ENCODE peak calls at places on chromosomes 3 and 15, in five cellular contexts. A, I, Y, L and F are unnamed samples.

GRCh38 chr15:60054472-60054871 is 50.4 kb downstream of the FOXB1 start:
- DNase-seq in A (no peak), I (no peak), Y (no peak), L (no peak), F (no peak)

GRCh38 chr3:73148207-73148606 is 86.7 kb downstream of the EBLN2 start:
- DNase-seq in A (no peak), I (no peak), Y (no peak), L (no peak), F (no peak)

GRCh38 chr15:84934942-84935729 is 46.5 kb upstream of the PDE8A start:
- DNase-seq in A (no peak), I (no peak), Y (no peak), L (no peak), F (no peak)

GRCh38 chr3:150394606-150395005 is 13.5 kb upstream of the TSC22D2 start:
- DNase-seq in A (no peak), I (no peak), Y (no peak), L (no peak), F (no peak)

GRCh38 chr15:46450112-46450809 is 815.4 kb downstream of the SQOR start:
- DNase-seq in A (no peak), I (no peak), Y (no peak), L (no peak), F (no peak)

GRCh38 chr15:51878446-51879386 is 49.3 kb downstream of the TMOD3 start:
- DNase-seq in A (peak; percentile 96), I (peak; percentile 40), Y (no peak), L (no peak), F (peak; percentile 70)

GRCh38 chr3:12198301-12198700 is 39.6 kb upstream of the TIMP4 start:
- DNase-seq in A (peak; percentile 83), I (peak; percentile 83), Y (no peak), L (no peak), F (peak; percentile 83)

GRCh38 chr15:70857547-70858265 is 3.7 kb upstream of the LARP6 start:
- DNase-seq in A (peak; percentile 36), I (no peak), Y (no peak), L (no peak), F (no peak)

GRCh38 chr3:53161345-53161819 is 373 bp downstream of the PRKCD start:
- DNase-seq in A (no peak), I (no peak), Y (no peak), L (peak; percentile 52), F (peak; percentile 54)

GRCh38 chr15:57994468-57995154 is 70.9 kb downstream of the ALDH1A2 start:
- DNase-seq in A (no peak), I (peak; percentile 6), Y (no peak), L (no peak), F (no peak)

GRCh38 chr3:72010044-72010443 is 225.1 kb upstream of the PROK2 start:
- DNase-seq in A (peak; percentile 41), I (no peak), Y (no peak), L (no peak), F (peak; percentile 65)

GRCh38 chr3:128326051-128326823 is 140.5 kb downstream of the DNAJB8 start:
- DNase-seq in A (no peak), I (no peak), Y (no peak), L (no peak), F (no peak)

GRCh38 chr15:82045179-82045891 is 483 bp downstream of the MEX3B start:
- DNase-seq in A (peak; percentile 61), I (no peak), Y (no peak), L (peak; percentile 44), F (peak; percentile 80)

GRCh38 chr3:47916696-47917095 is 99.5 kb downstream of the MAP4 start:
- DNase-seq in A (no peak), I (no peak), Y (no peak), L (no peak), F (no peak)

GRCh38 chr3:49775538-49775937 is 10.8 kb downstream of the IP6K1 start:
- DNase-seq in A (no peak), I (no peak), Y (no peak), L (no peak), F (no peak)

GRCh38 chr15:50797926-50798325 is 32.4 kb upstream of the SPPL2A start:
- DNase-seq in A (no peak), I (peak; percentile 73), Y (no peak), L (no peak), F (no peak)

GRCh38 chr3:126340081-126340511 is 17.1 kb downstream of the KLF15 start:
- DNase-seq in A (peak; percentile 77), I (no peak), Y (no peak), L (peak; percentile 25), F (peak; percentile 85)

GRCh38 chr3:141429371-141430035 is 57.3 kb upstream of the RASA2 start:
- DNase-seq in A (no peak), I (no peak), Y (no peak), L (peak; percentile 42), F (no peak)

GRCh38 chr15:68552344-68552743 is 26.4 kb upstream of the CORO2B start:
- DNase-seq in A (no peak), I (no peak), Y (no peak), L (no peak), F (no peak)

GRCh38 chr3:12954891-12955650 is 113.7 kb upstream of the RPL32 start:
- DNase-seq in A (peak; percentile 12), I (no peak), Y (no peak), L (peak; percentile 86), F (peak; percentile 78)

GRCh38 chr15:75214293-75215096 is 12.8 kb downstream of the C15orf39 start:
- DNase-seq in A (no peak), I (no peak), Y (no peak), L (no peak), F (no peak)

GRCh38 chr15:69422336-69422895 is 8.3 kb downstream of the KIF23 start:
- DNase-seq in A (no peak), I (no peak), Y (no peak), L (no peak), F (no peak)

GRCh38 chr15:88403461-88403860 is 63.7 kb downstream of the MRPL46 start:
- DNase-seq in A (no peak), I (no peak), Y (no peak), L (no peak), F (no peak)

GRCh38 chr3:127020543-127020942 is 37.6 kb downstream of the PLXNA1 start:
- DNase-seq in A (no peak), I (no peak), Y (no peak), L (no peak), F (no peak)

GRCh38 chr3:14235003-14235876 is 56.6 kb downstream of the LSM3 start:
- DNase-seq in A (no peak), I (peak; percentile 68), Y (no peak), L (no peak), F (no peak)
- H3K27me3 ChIP-seq in A (peaks cover 13% of the 10 kb centered on the region), I (no peaks in the 10 kb centered on the region), Y (no peaks in the 10 kb centered on the region), L (peaks cover 53% of the 10 kb centered on the region), F (no peaks in the 10 kb centered on the region)

GRCh38 chr15:98872777-98873176 is 134.8 kb downstream of the PGPEP1L start:
- DNase-seq in A (no peak), I (peak; percentile 84), Y (no peak), L (no peak), F (peak; percentile 53)
- H3K4me1 ChIP-seq in A (peaks cover 40% of the 10 kb centered on the region), I (peaks cover 50% of the 10 kb centered on the region), Y (peaks cover 14% of the 10 kb centered on the region), L (peaks cover 87% of the 10 kb centered on the region), F (peaks cover 58% of the 10 kb centered on the region)

GRCh38 chr3:32420138-32420981 is 28.7 kb downstream of the CMTM7 start:
- DNase-seq in A (peak; percentile 49), I (peak; percentile 99), Y (peak; percentile 57), L (no peak), F (peak; percentile 50)
- H3K4me3 ChIP-seq in A (no peak overlapping the region), I (peak overlapping the region; percentile 53), Y (no peak overlapping the region), L (no peak overlapping the region), F (no peak overlapping the region)

DNA sequence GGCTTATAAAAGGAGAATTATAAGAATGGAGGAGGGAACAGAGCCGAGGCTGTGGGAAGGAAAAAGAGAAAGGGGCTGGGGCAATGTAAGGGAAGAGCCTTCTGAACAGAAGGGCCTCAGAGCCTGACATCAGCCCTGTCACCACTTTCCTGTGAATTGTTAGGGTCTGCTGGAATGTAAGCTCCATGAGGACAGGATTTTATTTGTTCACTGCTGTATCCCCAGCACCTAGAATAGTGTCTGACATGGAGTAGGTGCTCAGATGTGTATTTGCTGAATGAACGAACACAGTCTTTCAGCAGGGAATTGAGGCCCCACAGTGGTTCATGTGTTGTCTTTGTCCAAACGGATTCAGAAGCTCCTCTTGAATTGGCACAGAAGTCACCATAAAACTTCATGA is 251.5 kb downstream of the OPA1 start:
- DNase-seq in A (no peak), I (no peak), Y (no peak), L (no peak), F (no peak)
- H3K27me3 ChIP-seq in A (no peaks in the 10 kb centered on the region), I (no peaks in the 10 kb centered on the region), Y (no peaks in the 10 kb centered on the region), L (peaks cover 6% of the 10 kb centered on the region), F (peaks cover 53% of the 10 kb centered on the region)

GRCh38 chr3:16071246-16071645 is 103.2 kb upstream of the GALNT15 start:
- DNase-seq in A (no peak), I (peak; percentile 93), Y (no peak), L (no peak), F (no peak)
- H3K4me1 ChIP-seq in A (no peaks in the 10 kb centered on the region), I (peaks cover 83% of the 10 kb centered on the region), Y (no peaks in the 10 kb centered on the region), L (no peaks in the 10 kb centered on the region), F (peaks cover 71% of the 10 kb centered on the region)

GRCh38 chr3:167776144-167776685 is 40.7 kb downstream of the SERPINI1 start:
- DNase-seq in A (no peak), I (no peak), Y (no peak), L (no peak), F (no peak)

GRCh38 chr3:167773584-167773983 is 38.1 kb downstream of the SERPINI1 start:
- DNase-seq in A (no peak), I (no peak), Y (no peak), L (no peak), F (no peak)

GRCh38 chr3:167777356-167777755 is 41.8 kb downstream of the SERPINI1 start:
- DNase-seq in A (no peak), I (no peak), Y (no peak), L (no peak), F (no peak)

DNA sequence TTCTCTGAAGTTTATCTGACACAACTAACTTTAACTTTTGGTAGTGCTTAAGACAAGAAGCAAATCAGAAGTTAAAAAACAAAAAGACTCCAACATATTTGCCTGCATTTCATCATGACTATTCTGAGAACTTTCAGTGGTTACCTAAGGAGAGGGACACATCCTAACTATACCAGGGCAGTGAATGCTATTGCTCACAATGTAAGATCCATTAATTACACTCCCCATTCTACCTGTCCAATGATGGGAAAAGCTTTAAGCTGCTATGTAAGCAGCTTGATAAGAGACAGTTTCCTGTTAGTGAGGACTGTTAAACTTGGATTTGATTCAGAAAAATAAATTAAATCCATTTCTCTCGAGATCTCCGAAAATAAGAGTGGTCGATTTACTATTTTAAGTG is 37.5 kb downstream of the SERPINI1 start:
- DNase-seq in A (no peak), I (no peak), Y (no peak), L (no peak), F (no peak)
- H3K4me3 ChIP-seq in A (no peak overlapping the region), I (no peak overlapping the region), Y (no peak overlapping the region), L (no peak overlapping the region), F (no peak overlapping the region)

DNA sequence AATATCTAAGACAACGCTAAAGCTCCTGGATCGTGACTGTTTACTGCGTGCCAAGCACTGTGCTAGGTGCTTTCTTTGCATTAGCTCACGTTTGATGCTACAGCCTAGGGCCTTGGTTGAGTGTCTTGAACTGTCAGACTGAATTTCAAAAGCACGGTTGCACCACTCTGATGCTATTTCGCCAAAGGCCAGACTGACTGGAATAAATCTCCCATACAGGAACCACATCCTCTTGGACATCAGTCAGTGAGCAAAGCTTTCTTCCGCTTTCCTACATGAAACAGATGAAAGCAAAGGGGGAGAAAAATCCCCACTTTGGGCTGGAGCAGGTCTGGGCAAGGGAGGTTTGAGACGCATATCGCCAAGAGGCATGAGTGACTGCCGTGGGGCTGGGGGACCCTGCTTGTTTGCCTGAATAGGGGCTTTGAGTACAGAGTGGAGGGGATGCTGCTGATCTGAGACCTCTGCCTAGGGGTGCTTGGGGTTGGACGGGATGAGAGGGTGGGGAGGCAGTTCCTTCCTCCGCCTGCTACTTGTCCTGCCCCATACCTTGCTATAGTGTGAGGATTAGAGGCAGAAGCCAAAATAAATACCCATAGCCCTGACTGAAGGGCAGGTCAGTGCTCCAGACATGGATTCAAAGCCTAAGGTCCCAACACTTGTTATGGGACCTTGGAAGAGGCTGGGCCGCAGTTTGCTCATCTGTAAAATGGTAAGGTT is 5.3 kb downstream of the FGD5 start:
- DNase-seq in A (no peak), I (no peak), Y (no peak), L (no peak), F (no peak)
- H3K27me3 ChIP-seq in A (no peaks in the 10 kb centered on the region), I (peaks cover 79% of the 10 kb centered on the region), Y (no peaks in the 10 kb centered on the region), L (peaks cover 82% of the 10 kb centered on the region), F (peaks cover 26% of the 10 kb centered on the region)